ENCODE peak calls at places on chromosome 14, in ten cellular contexts. H is NCI-H460; Y is SJSA1; A is activated CD8-positive, alpha-beta memory T cell treated with anti-CD3 and anti-CD28 coated beads, Interleukin-2, amount 50 U/mL, for 48 hours; Z is tibial artery; N is left cardiac atrium; B is upper lobe of right lung; X is astrocyte of the spinal cord; K is central memory CD8-positive, alpha-beta T cell; U is NCI-H1417. W is an unnamed sample.

GRCh38 chr14:89186850-89187376 is 230.1 kb downstream of the FOXN3 start:
- DNase-seq in H (no peak), Y (no peak), A (no peak), Z (no peak), N (no peak), B (no peak), X (no peak), K (no peak), U (no peak), W (no peak)

GRCh38 chr14:45891417-45892080 is 638.5 kb upstream of the MIS18BP1 start:
- DNase-seq in H (no peak), Y (no peak), A (no peak), Z (no peak), N (no peak), B (no peak), X (no peak), K (no peak), U (peak; percentile 96), W (no peak)

GRCh38 chr14:99245541-99246511 is 26.2 kb downstream of the BCL11B start:
- DNase-seq in H (no peak), Y (no peak), A (no peak), Z (no peak), N (no peak), B (no peak), X (no peak), K (no peak), U (no peak), W (no peak)

GRCh38 chr14:92105073-92105844 is 1.1 kb downstream of the ATXN3 start:
- DNase-seq in H (no peak), Y (no peak), A (no peak), Z (no peak), N (no peak), B (no peak), X (no peak), K (no peak), U (no peak), W (no peak)

GRCh38 chr14:95712398-95712797 is 1.5 kb downstream of the TCL1A start:
- DNase-seq in H (no peak), Y (no peak), A (no peak), Z (no peak), N (no peak), B (no peak), X (no peak), K (no peak), U (no peak), W (no peak)

GRCh38 chr14:75630695-75631452 is 29.8 kb downstream of the ERG28 start:
- DNase-seq in H (no peak), Y (no peak), A (no peak), Z (no peak), N (no peak), B (no peak), X (no peak), K (no peak), U (no peak), W (no peak)

GRCh38 chr14:45238988-45239387 is 14.0 kb downstream of the MIS18BP1 start:
- DNase-seq in H (no peak), Y (no peak), A (no peak), Z (no peak), N (no peak), B (no peak), X (no peak), K (no peak), U (peak; percentile 19), W (no peak)

GRCh38 chr14:26935733-26936132 is 337.9 kb upstream of the NOVA1 start:
- DNase-seq in H (no peak), Y (no peak), A (no peak), Z (no peak), N (no peak), B (no peak), X (no peak), K (no peak), U (peak; percentile 52), W (no peak)

GRCh38 chr14:59332727-59333126 is 132.5 kb downstream of the GPR135 start:
- DNase-seq in H (no peak), Y (no peak), A (no peak), Z (no peak), N (no peak), B (no peak), X (peak; percentile 91), K (no peak), U (no peak), W (no peak)

GRCh38 chr14:72699852-72700257 is 194.0 kb downstream of the DPF3 start:
- DNase-seq in H (no peak), Y (no peak), A (no peak), Z (peak; percentile 66), N (peak; percentile 53), B (no peak), X (peak; percentile 36), K (no peak), U (no peak), W (no peak)

GRCh38 chr14:103031956-103032355 is 25.4 kb downstream of the CDC42BPB start:
- DNase-seq in H (no peak), Y (no peak), A (no peak), Z (no peak), N (no peak), B (no peak), X (no peak), K (no peak), U (peak; percentile 67), W (no peak)

GRCh38 chr14:92754956-92755355 is 6.5 kb upstream of the LGMN start:
- DNase-seq in H (no peak), Y (no peak), A (no peak), Z (no peak), N (no peak), B (no peak), X (no peak), K (no peak), U (peak; percentile 52), W (no peak)

GRCh38 chr14:101584049-101584859 is 23.0 kb downstream of the DIO3 start:
- DNase-seq in H (no peak), Y (no peak), A (no peak), Z (no peak), N (no peak), B (peak; percentile 54), X (no peak), K (no peak), U (no peak), W (no peak)

GRCh38 chr14:91310620-91311283 is 66.2 kb upstream of the GPR68 start:
- DNase-seq in H (no peak), Y (no peak), A (no peak), Z (no peak), N (no peak), B (no peak), X (no peak), K (no peak), U (no peak), W (no peak)

GRCh38 chr14:96666088-96666487 is 131.1 kb upstream of the VRK1 start:
- DNase-seq in H (no peak), Y (no peak), A (no peak), Z (no peak), N (no peak), B (no peak), X (no peak), K (no peak), U (peak; percentile 13), W (no peak)

GRCh38 chr14:64266206-64266605 is 28.0 kb downstream of the ESR2 start:
- DNase-seq in H (peak; percentile 53), Y (peak; percentile 3), A (no peak), Z (no peak), N (no peak), B (no peak), X (peak; percentile 17), K (no peak), U (no peak), W (no peak)

GRCh38 chr14:51743588-51744000 is 91.9 kb downstream of the FRMD6 start:
- DNase-seq in H (no peak), Y (no peak), A (no peak), Z (no peak), N (no peak), B (no peak), X (no peak), K (no peak), U (no peak), W (no peak)

GRCh38 chr14:70955543-70956480 is 48.6 kb downstream of the PCNX1 start:
- DNase-seq in H (peak; percentile 23), Y (peak; percentile 19), A (no peak), Z (no peak), N (no peak), B (no peak), X (peak; percentile 22), K (no peak), U (peak; percentile 60), W (no peak)